ENCODE peak calls at places on chromosome 19, in seven cellular contexts. One of them, this sample, is unnamed.

GRCh38 chr19:6223461-6224307 is 56.1 kb downstream of the MLLT1 start:
- DNase-seq in GM12865: no peak
- DNase-seq in right lobe of liver: peak
- DNase-seq in stimulated activated CD4-positive, alpha-beta T cell treated with anti-CD3 and anti-CD28 coated beads, Interleukin-2, amount 100 ng/mL, for 48 hours: no peak
- DNase-seq in fibroblast of gingiva: no peak
- DNase-seq in AG04449: no peak
- DNase-seq in nephron progenitor cell: no peak
- DNase-seq in this sample: peak

GRCh38 chr19:30968210-30968609 is 381.0 kb downstream of the TSHZ3 start:
- DNase-seq in GM12865: no peak
- DNase-seq in right lobe of liver: no peak
- DNase-seq in stimulated activated CD4-positive, alpha-beta T cell treated with anti-CD3 and anti-CD28 coated beads, Interleukin-2, amount 100 ng/mL, for 48 hours: no peak
- DNase-seq in fibroblast of gingiva: no peak
- DNase-seq in AG04449: no peak
- DNase-seq in nephron progenitor cell: no peak
- DNase-seq in this sample: no peak

GRCh38 chr19:55962186-55962585 is 14.6 kb downstream of the NLRP8 start:
- DNase-seq in GM12865: no peak
- DNase-seq in right lobe of liver: no peak
- DNase-seq in stimulated activated CD4-positive, alpha-beta T cell treated with anti-CD3 and anti-CD28 coated beads, Interleukin-2, amount 100 ng/mL, for 48 hours: no peak
- DNase-seq in fibroblast of gingiva: no peak
- DNase-seq in AG04449: no peak
- DNase-seq in nephron progenitor cell: no peak
- DNase-seq in this sample: no peak

GRCh38 chr19:20278342-20278741 is 111.3 kb downstream of the ZNF486 start:
- DNase-seq in GM12865: peak
- DNase-seq in right lobe of liver: no peak
- DNase-seq in stimulated activated CD4-positive, alpha-beta T cell treated with anti-CD3 and anti-CD28 coated beads, Interleukin-2, amount 100 ng/mL, for 48 hours: no peak
- DNase-seq in fibroblast of gingiva: peak
- DNase-seq in AG04449: no peak
- DNase-seq in nephron progenitor cell: peak
- DNase-seq in this sample: no peak

GRCh38 chr19:3494051-3494450 is 6.4 kb downstream of the DOHH start:
- DNase-seq in GM12865: peak
- DNase-seq in right lobe of liver: no peak
- DNase-seq in stimulated activated CD4-positive, alpha-beta T cell treated with anti-CD3 and anti-CD28 coated beads, Interleukin-2, amount 100 ng/mL, for 48 hours: peak
- DNase-seq in fibroblast of gingiva: no peak
- DNase-seq in AG04449: no peak
- DNase-seq in nephron progenitor cell: peak
- DNase-seq in this sample: no peak

GRCh38 chr19:38644719-38645118 is 2.7 kb upstream of the ACTN4 start:
- DNase-seq in GM12865: no peak
- DNase-seq in right lobe of liver: no peak
- DNase-seq in stimulated activated CD4-positive, alpha-beta T cell treated with anti-CD3 and anti-CD28 coated beads, Interleukin-2, amount 100 ng/mL, for 48 hours: no peak
- DNase-seq in fibroblast of gingiva: no peak
- DNase-seq in AG04449: no peak
- DNase-seq in nephron progenitor cell: no peak
- DNase-seq in this sample: no peak

GRCh38 chr19:11096210-11096841 is 7.1 kb downstream of the LDLR start:
- DNase-seq in GM12865: peak
- DNase-seq in right lobe of liver: no peak
- DNase-seq in stimulated activated CD4-positive, alpha-beta T cell treated with anti-CD3 and anti-CD28 coated beads, Interleukin-2, amount 100 ng/mL, for 48 hours: no peak
- DNase-seq in fibroblast of gingiva: peak
- DNase-seq in AG04449: no peak
- DNase-seq in nephron progenitor cell: no peak
- DNase-seq in this sample: no peak

GRCh38 chr19:2475018-2475701 is 767 bp upstream of the GADD45B start:
- DNase-seq in GM12865: peak
- DNase-seq in right lobe of liver: peak
- DNase-seq in stimulated activated CD4-positive, alpha-beta T cell treated with anti-CD3 and anti-CD28 coated beads, Interleukin-2, amount 100 ng/mL, for 48 hours: peak
- DNase-seq in fibroblast of gingiva: peak
- DNase-seq in AG04449: no peak
- DNase-seq in nephron progenitor cell: peak
- DNase-seq in this sample: peak

GRCh38 chr19:18002347-18002850 is 5.6 kb upstream of the ARRDC2 start:
- DNase-seq in GM12865: peak
- DNase-seq in right lobe of liver: peak
- DNase-seq in stimulated activated CD4-positive, alpha-beta T cell treated with anti-CD3 and anti-CD28 coated beads, Interleukin-2, amount 100 ng/mL, for 48 hours: no peak
- DNase-seq in fibroblast of gingiva: no peak
- DNase-seq in AG04449: no peak
- DNase-seq in nephron progenitor cell: no peak
- DNase-seq in this sample: no peak

GRCh38 chr19:44050740-44051653 is 839 bp upstream of the ZNF223 start:
- DNase-seq in GM12865: no peak
- DNase-seq in right lobe of liver: no peak
- DNase-seq in stimulated activated CD4-positive, alpha-beta T cell treated with anti-CD3 and anti-CD28 coated beads, Interleukin-2, amount 100 ng/mL, for 48 hours: no peak
- DNase-seq in fibroblast of gingiva: no peak
- DNase-seq in AG04449: no peak
- DNase-seq in nephron progenitor cell: no peak
- DNase-seq in this sample: no peak

GRCh38 chr19:49502866-49503581 is 6.8 kb downstream of the RPS11 start:
- DNase-seq in GM12865: peak
- DNase-seq in right lobe of liver: no peak
- DNase-seq in stimulated activated CD4-positive, alpha-beta T cell treated with anti-CD3 and anti-CD28 coated beads, Interleukin-2, amount 100 ng/mL, for 48 hours: no peak
- DNase-seq in fibroblast of gingiva: peak
- DNase-seq in AG04449: no peak
- DNase-seq in nephron progenitor cell: no peak
- DNase-seq in this sample: no peak

GRCh38 chr19:17235618-17236413 is 9.8 kb downstream of the OCEL1 start:
- DNase-seq in GM12865: peak
- DNase-seq in right lobe of liver: no peak
- DNase-seq in stimulated activated CD4-positive, alpha-beta T cell treated with anti-CD3 and anti-CD28 coated beads, Interleukin-2, amount 100 ng/mL, for 48 hours: peak
- DNase-seq in fibroblast of gingiva: peak
- DNase-seq in AG04449: no peak
- DNase-seq in nephron progenitor cell: peak
- DNase-seq in this sample: no peak

GRCh38 chr19:34759218-34759917 is 13.6 kb downstream of the ZNF599 start:
- DNase-seq in GM12865: no peak
- DNase-seq in right lobe of liver: no peak
- DNase-seq in stimulated activated CD4-positive, alpha-beta T cell treated with anti-CD3 and anti-CD28 coated beads, Interleukin-2, amount 100 ng/mL, for 48 hours: no peak
- DNase-seq in fibroblast of gingiva: no peak
- DNase-seq in AG04449: no peak
- DNase-seq in nephron progenitor cell: no peak
- DNase-seq in this sample: no peak

GRCh38 chr19:32404939-32405430 is 585 bp upstream of the DPY19L3 start:
- DNase-seq in GM12865: no peak
- DNase-seq in right lobe of liver: peak
- DNase-seq in stimulated activated CD4-positive, alpha-beta T cell treated with anti-CD3 and anti-CD28 coated beads, Interleukin-2, amount 100 ng/mL, for 48 hours: no peak
- DNase-seq in fibroblast of gingiva: peak
- DNase-seq in AG04449: no peak
- DNase-seq in nephron progenitor cell: peak
- DNase-seq in this sample: peak

GRCh38 chr19:29872224-29872731 is 60.5 kb downstream of the CCNE1 start:
- DNase-seq in GM12865: peak
- DNase-seq in right lobe of liver: no peak
- DNase-seq in stimulated activated CD4-positive, alpha-beta T cell treated with anti-CD3 and anti-CD28 coated beads, Interleukin-2, amount 100 ng/mL, for 48 hours: no peak
- DNase-seq in fibroblast of gingiva: no peak
- DNase-seq in AG04449: no peak
- DNase-seq in nephron progenitor cell: peak
- DNase-seq in this sample: no peak

GRCh38 chr19:46925548-46925950 is 64.8 kb downstream of the ARHGAP35 start:
- DNase-seq in GM12865: no peak
- DNase-seq in right lobe of liver: peak
- DNase-seq in stimulated activated CD4-positive, alpha-beta T cell treated with anti-CD3 and anti-CD28 coated beads, Interleukin-2, amount 100 ng/mL, for 48 hours: no peak
- DNase-seq in fibroblast of gingiva: no peak
- DNase-seq in AG04449: no peak
- DNase-seq in nephron progenitor cell: no peak
- DNase-seq in this sample: no peak